ENCODE peak calls at places on chromosomes 1 and 21, in six cellular contexts. L is uterus, M is A549, P is left lung, S is OCI-LY7, B is hepatocyte. V is an unnamed sample.

GRCh38 chr1:224245188-224245587 is 62.1 kb downstream of the DEGS1 start:
- DNase-seq in S (peak), M (peak), P (peak), B (no peak), L (no peak), V (peak)

GRCh38 chr21:45889115-45889708 is 92.4 kb upstream of the COL6A1 start:
- DNase-seq in L (no peak), P (no peak), S (no peak), M (no peak), B (no peak), V (no peak)

GRCh38 chr1:25657786-25658760 is 41.5 kb downstream of the MAN1C1 start:
- DNase-seq in M (no peak), P (no peak), S (no peak), L (peak), B (no peak), V (peak)

GRCh38 chr1:169634145-169634544 is 4.2 kb upstream of the SELP start:
- DNase-seq in S (no peak), M (no peak), B (no peak), L (no peak), P (no peak), V (no peak)

GRCh38 chr1:44501022-44501910 is 96.2 kb downstream of the RNF220 start:
- DNase-seq in M (no peak), L (no peak), B (no peak), P (no peak), S (no peak), V (no peak)

GRCh38 chr1:168135982-168136708 is 585 bp downstream of the GPR161 start:
- DNase-seq in P (peak), L (peak), M (peak), B (peak), S (no peak), V (peak)

GRCh38 chr1:53413175-53414001 is 45.8 kb upstream of the DMRTB1 start:
- DNase-seq in M (peak), B (peak), P (no peak), S (no peak), L (no peak), V (no peak)

GRCh38 chr1:181525104-181525721 is 41.9 kb downstream of the CACNA1E start:
- DNase-seq in S (no peak), M (no peak), L (no peak), P (no peak), B (no peak), V (no peak)

GRCh38 chr1:10897981-10898728 is 101.7 kb upstream of the CASZ1 start:
- DNase-seq in P (no peak), L (no peak), M (no peak), S (no peak), B (peak), V (no peak)

GRCh38 chr1:115336741-115337140 is 1.3 kb downstream of the NGF start:
- DNase-seq in P (no peak), M (no peak), L (no peak), B (no peak), S (no peak), V (no peak)

GRCh38 chr1:84936116-84936810 is 43.3 kb upstream of the LPAR3 start:
- DNase-seq in S (peak), P (no peak), M (peak), L (no peak), B (peak), V (peak)

GRCh38 chr1:198280080-198280479 is 123.3 kb downstream of the NEK7 start:
- DNase-seq in B (no peak), M (no peak), P (no peak), S (no peak), L (no peak), V (no peak)

GRCh38 chr1:160367934-160368923 is 1.4 kb downstream of the NHLH1 start:
- DNase-seq in L (no peak), S (no peak), M (no peak), B (no peak), P (no peak), V (no peak)

GRCh38 chr1:164622057-164622840 is 63.3 kb downstream of the PBX1 start:
- DNase-seq in M (no peak), L (no peak), S (no peak), B (no peak), P (no peak), V (no peak)

GRCh38 chr1:180228648-180229482 is 1.2 kb upstream of the LHX4 start:
- DNase-seq in L (no peak), S (no peak), B (no peak), M (peak), P (no peak), V (no peak)

GRCh38 chr1:27001570-27002360 is 8.3 kb downstream of the TRNP1 start:
- DNase-seq in S (peak), L (no peak), B (peak), P (peak), M (peak), V (no peak)

GRCh38 chr1:185528084-185528656 is 206.0 kb upstream of the HMCN1 start:
- DNase-seq in S (no peak), M (no peak), L (no peak), B (no peak), P (no peak), V (no peak)

GRCh38 chr1:175757381-175758015 is 14.1 kb upstream of the TNR start:
- DNase-seq in P (no peak), L (no peak), B (peak), S (peak), M (peak), V (peak)

GRCh38 chr21:34528131-34528561 is 16.1 kb upstream of the KCNE1 start:
- DNase-seq in P (no peak), M (no peak), S (no peak), L (no peak), B (no peak), V (no peak)

GRCh38 chr1:40078512-40079333 is 18.3 kb downstream of the PPT1 start:
- DNase-seq in B (peak), P (no peak), L (no peak), M (peak), S (peak), V (peak)

GRCh38 chr1:179369751-179370341 is 4.1 kb downstream of the AXDND1 start:
- DNase-seq in P (no peak), M (peak), S (peak), L (no peak), B (peak), V (peak)

GRCh38 chr21:46052703-46053651 is 44.9 kb upstream of the COL6A2 start:
- DNase-seq in L (no peak), S (no peak), P (no peak), M (peak), B (no peak), V (no peak)

GRCh38 chr1:156214024-156214748 is 1.4 kb downstream of the PMF1 start:
- DNase-seq in B (no peak), M (peak), S (no peak), P (no peak), L (no peak), V (no peak)

GRCh38 chr21:34126269-34126668 is 52.9 kb downstream of the MRPS6 start:
- DNase-seq in P (no peak), L (no peak), S (no peak), B (peak), M (no peak), V (no peak)

GRCh38 chr1:154151311-154151710 is 3.6 kb downstream of the NUP210L start:
- DNase-seq in B (no peak), L (no peak), S (no peak), P (no peak), M (no peak), V (no peak)

GRCh38 chr1:59124166-59124565 is 172.7 kb upstream of the FGGY start:
- DNase-seq in B (no peak), S (no peak), P (no peak), L (no peak), M (no peak), V (no peak)

GRCh38 chr1:38301040-38301439 is 254.4 kb upstream of the POU3F1 start:
- DNase-seq in P (no peak), L (no peak), M (no peak), B (no peak), S (no peak), V (no peak)

GRCh38 chr1:25206201-25206600 is 26.1 kb downstream of the SYF2 start:
- DNase-seq in P (no peak), S (no peak), L (no peak), B (no peak), M (no peak), V (no peak)

GRCh38 chr21:44383216-44383615 is 29.8 kb downstream of the TRPM2 start:
- DNase-seq in S (no peak), M (no peak), L (no peak), P (no peak), B (no peak), V (no peak)

GRCh38 chr1:87684786-87685185 is 356.1 kb downstream of the LMO4 start:
- DNase-seq in S (no peak), B (peak), L (no peak), M (no peak), P (peak), V (no peak)

GRCh38 chr1:20137055-20137454 is 2.1 kb upstream of the PLA2G2F start:
- DNase-seq in P (peak), M (no peak), B (no peak), L (no peak), S (no peak), V (no peak)

GRCh38 chr21:43959231-43960041 is 52.7 kb upstream of the TRAPPC10 start:
- DNase-seq in M (no peak), L (no peak), P (no peak), B (no peak), S (no peak), V (no peak)

GRCh38 chr1:147892216-147892615 is 10.4 kb upstream of the GJA8 start:
- DNase-seq in B (peak), S (peak), M (peak), P (no peak), L (no peak), V (no peak)

GRCh38 chr1:173253046-173253445 is 45.9 kb upstream of the TNFSF4 start:
- DNase-seq in B (no peak), L (no peak), M (no peak), S (no peak), P (no peak), V (no peak)

DNA sequence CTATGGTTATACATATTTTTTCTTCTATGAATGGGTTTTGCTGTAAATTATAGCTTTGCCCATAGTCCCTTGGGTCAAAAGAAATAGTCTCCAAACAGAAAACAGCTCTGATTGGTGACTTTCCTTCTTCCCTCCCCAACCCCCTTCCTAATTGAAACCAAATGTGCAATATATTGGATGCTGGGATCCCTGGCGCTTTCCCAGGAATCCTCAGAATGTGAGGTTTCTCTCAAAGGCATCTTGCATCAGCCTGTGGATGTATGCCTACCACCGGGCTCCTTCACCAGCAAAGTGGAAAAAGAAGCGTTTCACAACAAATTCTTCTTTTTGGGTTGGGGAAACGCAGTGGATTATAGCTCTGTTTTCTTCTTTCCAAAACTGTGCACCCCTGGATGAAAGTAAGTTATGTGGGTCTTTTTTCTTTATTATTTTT is at the start of gene DDR2:
- DNase-seq in B (peak), S (no peak), L (peak), M (no peak), P (peak), V (peak)
- H3K27ac ChIP-seq in B (peak), S (no peak), L (peak), M (no peak), P (peak), V (peak)

DNA sequence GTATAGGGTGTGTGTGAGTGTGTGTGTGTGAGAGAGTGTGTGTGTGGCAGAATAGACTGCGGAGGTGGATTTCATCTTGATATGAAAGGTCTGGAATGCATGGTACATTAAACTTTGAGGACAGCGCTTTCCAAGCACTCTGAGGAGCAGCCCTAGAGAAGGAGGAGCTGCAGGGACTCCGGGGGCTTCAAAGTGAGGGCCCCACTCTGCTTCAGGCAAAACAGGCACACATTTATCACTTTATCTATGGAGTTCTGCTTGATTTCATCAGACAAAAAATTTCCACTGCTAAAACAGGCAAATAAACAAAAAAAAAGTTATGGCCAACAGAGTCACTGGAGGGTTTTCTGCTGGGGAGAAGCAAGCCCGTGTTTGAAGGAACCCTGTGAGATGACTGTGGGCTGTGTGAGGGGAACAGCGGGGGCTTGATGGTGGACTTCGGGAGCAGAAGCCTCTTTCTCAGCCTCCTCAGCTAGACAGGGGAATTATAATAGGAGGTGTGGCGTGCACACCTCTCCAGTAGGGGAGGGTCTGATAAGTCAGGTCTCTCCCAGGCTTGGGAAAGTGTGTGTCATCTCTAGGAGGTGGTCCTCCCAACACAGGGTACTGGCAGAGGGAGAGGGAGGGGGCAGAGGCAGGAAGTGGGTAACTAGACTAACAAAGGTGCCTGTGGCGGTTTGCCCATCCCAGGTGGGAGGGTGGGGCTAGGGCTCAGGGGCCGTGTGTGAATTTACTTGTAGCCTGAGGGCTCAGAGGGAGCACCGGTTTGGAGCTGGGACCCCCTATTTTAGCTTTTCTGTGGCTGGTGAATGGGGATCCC is 18.3 kb upstream of the HDAC1 start:
- DNase-seq in P (no peak), M (no peak), S (peak), B (peak), L (no peak), V (peak)
- H3K4me3 ChIP-seq in P (no peak), M (no peak), S (peak), B (no peak), L (no peak), V (no peak)

GRCh38 chr1:97340951-97341350 is 579.9 kb downstream of the DPYD start:
- DNase-seq in P (no peak), S (no peak), B (no peak), M (no peak), L (no peak), V (no peak)

GRCh38 chr1:97332716-97333115 is 588.1 kb downstream of the DPYD start:
- DNase-seq in B (no peak), P (no peak), M (no peak), L (no peak), S (no peak), V (no peak)

GRCh38 chr1:97337250-97338030 is 583.4 kb downstream of the DPYD start:
- DNase-seq in M (no peak), B (no peak), S (no peak), L (no peak), P (no peak), V (no peak)

GRCh38 chr1:97334454-97334853 is 586.4 kb downstream of the DPYD start:
- DNase-seq in P (no peak), L (no peak), S (no peak), M (no peak), B (no peak), V (no peak)

GRCh38 chr1:97338347-97338746 is 582.5 kb downstream of the DPYD start:
- DNase-seq in P (no peak), L (no peak), M (no peak), S (no peak), B (no peak), V (no peak)
- TF ChIP-seq CTCF in P (no peak), L (no peak), M (no peak), S (no peak), B (no peak), V (no peak)

GRCh38 chr1:54557956-54558355 is 9.9 kb downstream of the ACOT11 start:
- DNase-seq in S (no peak), B (no peak), P (no peak), M (no peak), L (no peak), V (no peak)
- H3K27ac ChIP-seq in S (no peak), B (no peak), P (no peak), M (no peak), L (no peak), V (no peak)

DNA sequence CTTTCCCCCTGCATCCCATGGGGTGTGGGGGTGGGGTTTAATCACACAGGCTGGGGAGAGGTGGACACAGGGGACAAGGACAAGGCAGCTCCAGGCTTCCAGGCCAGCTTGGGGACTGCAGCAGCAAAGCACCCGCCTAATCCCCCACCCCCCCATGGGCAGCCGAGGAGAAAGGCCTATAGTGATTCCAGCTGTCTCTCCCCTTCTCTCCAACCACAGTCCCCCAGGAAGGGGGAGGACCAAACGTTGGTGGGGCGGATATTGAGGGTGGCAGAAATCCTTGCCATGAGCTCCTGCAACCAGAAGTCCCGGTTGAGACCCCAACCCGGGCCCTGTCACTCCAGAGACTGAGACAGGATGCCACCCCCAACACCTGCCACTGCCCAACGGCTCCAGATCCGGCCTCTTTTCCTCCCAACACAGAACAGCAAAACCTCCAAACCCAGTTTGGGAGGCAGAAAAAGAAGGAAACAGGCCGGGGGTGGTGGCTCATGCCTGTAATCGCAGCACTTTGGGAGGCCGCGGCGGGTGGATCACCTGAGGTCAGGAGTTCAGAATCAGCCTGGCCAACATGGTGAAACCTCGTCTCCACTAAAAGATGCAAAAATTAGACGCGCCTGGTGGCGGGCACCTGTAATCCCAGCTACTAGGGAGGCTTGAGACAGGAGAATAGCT is 1.7 kb downstream of the EPHA2 start:
- DNase-seq in S (no peak), P (no peak), B (no peak), L (no peak), M (no peak), V (no peak)
- H3K4me3 ChIP-seq in S (no peak), P (peak), B (peak), L (peak), M (peak), V (peak)

V was measured in colonic mucosa.